ENCODE peak calls at places on chromosomes 7 and 10, in six cellular contexts. A is tibial nerve, P is erythroblast, Q is suprapubic skin, J is right lobe of liver, N is HCT116. U is an unnamed sample.

GRCh38 chr7:41436139-41436538 is 266.8 kb downstream of the INHBA start:
- DNase-seq in A (no peak), P (no peak), Q (no peak), J (no peak), N (no peak), U (no peak)

GRCh38 chr7:132557489-132558044 is 18.7 kb downstream of the PLXNA4 start:
- DNase-seq in A (no peak), P (no peak), Q (no peak), J (no peak), N (no peak), U (no peak)

GRCh38 chr10:132705173-132705572 is 80.8 kb downstream of the NKX6-2 start:
- DNase-seq in A (no peak), P (no peak), Q (peak; percentile 61), J (peak; percentile 58), N (no peak), U (no peak)

GRCh38 chr7:158816271-158816670 is 13.0 kb downstream of the ESYT2 start:
- DNase-seq in A (no peak), P (no peak), Q (no peak), J (no peak), N (no peak), U (no peak)

GRCh38 chr7:18352339-18353255 is 143.0 kb upstream of the HDAC9 start:
- DNase-seq in A (no peak), P (peak; percentile 41), Q (no peak), J (peak; percentile 47), N (peak; percentile 35), U (no peak)

GRCh38 chr10:5393529-5393928 is 11.1 kb downstream of the TUBAL3 start:
- DNase-seq in A (no peak), P (no peak), Q (no peak), J (no peak), N (no peak), U (no peak)

GRCh38 chr10:46282460-46283216 is 4.2 kb upstream of the ANTXRL start:
- DNase-seq in A (peak; percentile 61), P (peak; percentile 95), Q (peak; percentile 85), J (peak; percentile 95), N (peak; percentile 27), U (no peak)

GRCh38 chr7:37441405-37441797 is 7.3 kb downstream of the ELMO1 start:
- DNase-seq in A (no peak), P (no peak), Q (no peak), J (no peak), N (no peak), U (no peak)

GRCh38 chr10:71531485-71532446 is 135.0 kb downstream of the CDH23 start:
- DNase-seq in A (no peak), P (no peak), Q (no peak), J (no peak), N (no peak), U (no peak)

GRCh38 chr7:71308105-71308504 is 176.2 kb downstream of the GALNT17 start:
- DNase-seq in A (no peak), P (no peak), Q (no peak), J (no peak), N (no peak), U (no peak)

GRCh38 chr7:92729751-92730150 is 106.6 kb downstream of the CDK6 start:
- DNase-seq in A (no peak), P (no peak), Q (no peak), J (no peak), N (no peak), U (no peak)

GRCh38 chr7:150753826-150754603 is 16.8 kb downstream of the GIMAP5 start:
- DNase-seq in A (no peak), P (no peak), Q (no peak), J (no peak), N (no peak), U (no peak)

GRCh38 chr10:123241391-123242141 is 87.4 kb downstream of the BUB3 start:
- DNase-seq in A (no peak), P (no peak), Q (no peak), J (no peak), N (no peak), U (no peak)

GRCh38 chr7:18693401-18693800 is 197.9 kb downstream of the HDAC9 start:
- DNase-seq in A (peak; percentile 47), P (no peak), Q (no peak), J (no peak), N (peak; percentile 16), U (no peak)

GRCh38 chr7:29798422-29798821 is 7.9 kb upstream of the WIPF3 start:
- DNase-seq in A (no peak), P (no peak), Q (no peak), J (no peak), N (no peak), U (peak; percentile 45)

GRCh38 chr10:70956029-70956759 is 67.8 kb upstream of the PCBD1 start:
- DNase-seq in A (no peak), P (no peak), Q (no peak), J (no peak), N (no peak), U (no peak)

GRCh38 chr7:30688718-30689221 is 6.5 kb upstream of the CRHR2 start:
- DNase-seq in A (no peak), P (no peak), Q (no peak), J (no peak), N (no peak), U (no peak)

GRCh38 chr7:105849122-105849855 is 27.1 kb downstream of the ATXN7L1 start:
- DNase-seq in A (no peak), P (no peak), Q (no peak), J (no peak), N (no peak), U (no peak)

GRCh38 chr10:124420254-124420653 is 1.5 kb upstream of the OAT start:
- DNase-seq in A (no peak), P (peak; percentile 92), Q (no peak), J (no peak), N (no peak), U (no peak)

GRCh38 chr7:72042855-72043254 is 369.3 kb downstream of the CALN1 start:
- DNase-seq in A (no peak), P (no peak), Q (no peak), J (no peak), N (no peak), U (no peak)

GRCh38 chr7:132351858-132352539 is 224.3 kb downstream of the PLXNA4 start:
- DNase-seq in A (no peak), P (no peak), Q (no peak), J (no peak), N (no peak), U (no peak)

GRCh38 chr7:4739528-4739992 is 35.9 kb upstream of the AP5Z1 start:
- DNase-seq in A (no peak), P (no peak), Q (no peak), J (peak; percentile 66), N (no peak), U (no peak)

GRCh38 chr7:33554576-33554975 is 350.8 kb upstream of the BMPER start:
- DNase-seq in A (no peak), P (no peak), Q (no peak), J (no peak), N (no peak), U (no peak)

GRCh38 chr10:3150366-3150765 is 22.2 kb downstream of the PITRM1 start:
- DNase-seq in A (no peak), P (no peak), Q (no peak), J (no peak), N (no peak), U (no peak)

GRCh38 chr10:91163709-91164474 is 56.6 kb upstream of the PCGF5 start:
- DNase-seq in A (peak; percentile 55), P (peak; percentile 83), Q (peak; percentile 89), J (peak; percentile 70), N (peak; percentile 15), U (no peak)
- TF ChIP-seq POLR2A in A (peak; percentile 39), P (no peak), Q (no peak), J (peak; percentile 58), N (no peak), U (peak; percentile 21)

GRCh38 chr10:69464801-69465401 is 13.6 kb downstream of the TSPAN15 start:
- DNase-seq in A (no peak), P (no peak), Q (no peak), J (no peak), N (no peak), U (no peak)
- TF ChIP-seq POLR2A in A (no peak), P (no peak), Q (no peak), J (no peak), N (no peak), U (no peak)

GRCh38 chr10:95559466-95559865 is 1.7 kb downstream of the SORBS1 start:
- DNase-seq in A (no peak), P (peak; percentile 56), Q (peak; percentile 58), J (no peak), N (no peak), U (no peak)
- TF ChIP-seq POLR2A in A (no peak), P (no peak), Q (no peak), J (no peak), N (no peak), U (peak; percentile 16)

GRCh38 chr7:116211006-116211912 is 920 bp downstream of the TES start:
- DNase-seq in A (peak; percentile 61), P (peak; percentile 82), Q (peak; percentile 91), J (peak; percentile 70), N (peak; percentile 93), U (peak; percentile 93)

GRCh38 chr7:116208919-116209318 is 1.4 kb upstream of the TES start:
- DNase-seq in A (no peak), P (no peak), Q (no peak), J (no peak), N (no peak), U (no peak)

GRCh38 chr7:116211913-116212596 is 1.7 kb downstream of the TES start:
- DNase-seq in A (no peak), P (peak; percentile 56), Q (no peak), J (no peak), N (no peak), U (no peak)

GRCh38 chr7:116209561-116210070 is 723 bp upstream of the TES start:
- DNase-seq in A (no peak), P (no peak), Q (no peak), J (no peak), N (no peak), U (no peak)

GRCh38 chr7:116210345-116211005 is at the start of gene TES:
- DNase-seq in A (no peak), P (peak; percentile 34), Q (peak; percentile 84), J (peak; percentile 81), N (peak; percentile 70), U (no peak)
- TF ChIP-seq POLR2A in A (no peak), P (no peak), Q (no peak), J (peak; percentile 88), N (no peak), U (peak; percentile 68)

DNA sequence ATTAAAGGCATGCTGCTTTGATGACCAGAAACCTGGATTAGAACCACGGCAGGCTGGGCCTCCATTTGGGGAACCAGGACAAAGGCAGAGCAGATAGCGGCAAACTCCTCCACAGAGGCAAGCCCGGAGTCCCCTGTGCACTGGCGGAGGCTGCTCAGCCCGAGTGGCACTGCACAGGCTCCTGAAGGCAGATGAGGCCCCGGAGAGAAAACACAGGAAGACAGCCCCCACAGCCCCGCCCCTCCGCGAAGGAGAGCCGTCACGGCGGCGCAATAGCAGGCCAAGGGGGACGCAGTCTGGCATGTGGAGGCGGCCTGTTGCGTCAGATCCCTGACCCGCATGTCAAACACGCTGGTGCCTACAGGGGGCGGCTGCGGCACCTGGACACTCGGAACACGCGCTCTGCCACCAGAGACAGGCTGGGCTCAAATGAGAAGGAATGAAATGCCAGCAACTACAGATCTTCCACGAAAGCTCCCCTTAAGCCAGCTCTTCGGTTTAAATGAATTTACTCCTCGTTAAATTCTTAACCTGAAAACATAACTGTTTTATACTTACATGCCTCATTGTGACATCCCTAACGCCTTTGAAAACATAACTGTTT is 128.5 kb downstream of the MAD1L1 start:
- DNase-seq in A (peak; percentile 92), P (peak; percentile 94), Q (peak; percentile 92), J (peak; percentile 67), N (peak; percentile 67), U (peak; percentile 96)
- TF ChIP-seq POLR2A in A (no peak), P (no peak), Q (no peak), J (no peak), N (no peak), U (no peak)